ENCODE peak calls at places on chromosome 7, in nine cellular contexts. One of them, this sample, is unnamed. For H3K4me1 and H3K9me3, the result is how much of the 10 kb centered on the place peaks cover.

GRCh38 chr7:28106316-28106957 is 74.2 kb downstream of the JAZF1 start:
- DNase-seq in lung: no peak
- DNase-seq in CD8-positive, alpha-beta T cell: no peak
- DNase-seq in testis: no peak
- DNase-seq in right cardiac atrium: no peak
- DNase-seq in iPS DF 6.9: no peak
- DNase-seq in PC-9: no peak
- DNase-seq in aorta: no peak
- DNase-seq in ovary: no peak
- DNase-seq in this sample: peak

GRCh38 chr7:28406192-28406591 is 6.1 kb upstream of the CREB5 start:
- DNase-seq in lung: no peak
- DNase-seq in CD8-positive, alpha-beta T cell: no peak
- DNase-seq in testis: peak
- DNase-seq in right cardiac atrium: no peak
- DNase-seq in iPS DF 6.9: no peak
- DNase-seq in PC-9: no peak
- DNase-seq in aorta: peak
- DNase-seq in ovary: no peak
- DNase-seq in this sample: no peak

GRCh38 chr7:78063758-78064157 is 265.2 kb downstream of the PHTF2 start:
- DNase-seq in lung: no peak
- DNase-seq in CD8-positive, alpha-beta T cell: no peak
- DNase-seq in testis: no peak
- DNase-seq in right cardiac atrium: no peak
- DNase-seq in iPS DF 6.9: no peak
- DNase-seq in PC-9: no peak
- DNase-seq in aorta: no peak
- DNase-seq in ovary: no peak
- DNase-seq in this sample: no peak

GRCh38 chr7:4257390-4258111 is 424.5 kb upstream of the FOXK1 start:
- DNase-seq in lung: no peak
- DNase-seq in CD8-positive, alpha-beta T cell: no peak
- DNase-seq in testis: no peak
- DNase-seq in right cardiac atrium: no peak
- DNase-seq in iPS DF 6.9: no peak
- DNase-seq in PC-9: no peak
- DNase-seq in aorta: no peak
- DNase-seq in ovary: no peak
- DNase-seq in this sample: no peak

GRCh38 chr7:105429746-105430612 is 41.3 kb upstream of the SRPK2 start:
- DNase-seq in lung: peak
- DNase-seq in CD8-positive, alpha-beta T cell: peak
- DNase-seq in testis: peak
- DNase-seq in right cardiac atrium: no peak
- DNase-seq in iPS DF 6.9: no peak
- DNase-seq in PC-9: peak
- DNase-seq in aorta: no peak
- DNase-seq in ovary: no peak
- DNase-seq in this sample: no peak

GRCh38 chr7:78149787-78150186 is 351.2 kb downstream of the PHTF2 start:
- DNase-seq in lung: no peak
- DNase-seq in CD8-positive, alpha-beta T cell: no peak
- DNase-seq in testis: no peak
- DNase-seq in right cardiac atrium: no peak
- DNase-seq in iPS DF 6.9: no peak
- DNase-seq in PC-9: no peak
- DNase-seq in aorta: no peak
- DNase-seq in ovary: no peak
- DNase-seq in this sample: no peak

GRCh38 chr7:34928052-34928451 is 109.2 kb downstream of the DPY19L1 start:
- DNase-seq in lung: no peak
- DNase-seq in CD8-positive, alpha-beta T cell: peak
- DNase-seq in testis: peak
- DNase-seq in right cardiac atrium: peak
- DNase-seq in iPS DF 6.9: peak
- DNase-seq in PC-9: no peak
- DNase-seq in aorta: no peak
- DNase-seq in ovary: no peak
- DNase-seq in this sample: peak

GRCh38 chr7:140571537-140572122 is 69.0 kb downstream of the DENND2A start:
- DNase-seq in lung: no peak
- DNase-seq in CD8-positive, alpha-beta T cell: no peak
- DNase-seq in testis: no peak
- DNase-seq in right cardiac atrium: no peak
- DNase-seq in iPS DF 6.9: no peak
- DNase-seq in PC-9: peak
- DNase-seq in aorta: no peak
- DNase-seq in ovary: no peak
- DNase-seq in this sample: no peak

GRCh38 chr7:51593638-51594037 is 277.0 kb upstream of the COBL start:
- DNase-seq in lung: no peak
- DNase-seq in CD8-positive, alpha-beta T cell: no peak
- DNase-seq in testis: no peak
- DNase-seq in right cardiac atrium: no peak
- DNase-seq in iPS DF 6.9: no peak
- DNase-seq in PC-9: peak
- DNase-seq in aorta: no peak
- DNase-seq in ovary: no peak
- DNase-seq in this sample: no peak

GRCh38 chr7:37782166-37782565 is 66.2 kb upstream of the NME8 start:
- DNase-seq in lung: no peak
- DNase-seq in CD8-positive, alpha-beta T cell: no peak
- DNase-seq in testis: no peak
- DNase-seq in right cardiac atrium: no peak
- DNase-seq in iPS DF 6.9: no peak
- DNase-seq in PC-9: no peak
- DNase-seq in aorta: no peak
- DNase-seq in ovary: no peak
- DNase-seq in this sample: no peak

GRCh38 chr7:5390918-5391317 is 32.7 kb downstream of the TNRC18 start:
- DNase-seq in lung: no peak
- DNase-seq in CD8-positive, alpha-beta T cell: no peak
- DNase-seq in testis: no peak
- DNase-seq in right cardiac atrium: no peak
- DNase-seq in iPS DF 6.9: no peak
- DNase-seq in PC-9: no peak
- DNase-seq in aorta: no peak
- DNase-seq in ovary: no peak
- DNase-seq in this sample: no peak

GRCh38 chr7:34039033-34039432 is 133.7 kb downstream of the BMPER start:
- DNase-seq in lung: no peak
- DNase-seq in CD8-positive, alpha-beta T cell: no peak
- DNase-seq in testis: no peak
- DNase-seq in right cardiac atrium: no peak
- DNase-seq in iPS DF 6.9: no peak
- DNase-seq in PC-9: no peak
- DNase-seq in aorta: no peak
- DNase-seq in ovary: no peak
- DNase-seq in this sample: peak

GRCh38 chr7:145339319-145339718 is 503.5 kb upstream of the TPK1 start:
- DNase-seq in lung: no peak
- DNase-seq in CD8-positive, alpha-beta T cell: no peak
- DNase-seq in testis: no peak
- DNase-seq in right cardiac atrium: no peak
- DNase-seq in iPS DF 6.9: no peak
- DNase-seq in PC-9: no peak
- DNase-seq in aorta: no peak
- DNase-seq in ovary: no peak
- DNase-seq in this sample: no peak

GRCh38 chr7:127901895-127902703 is 129.1 kb downstream of the LRRC4 start:
- DNase-seq in lung: no peak
- DNase-seq in CD8-positive, alpha-beta T cell: no peak
- DNase-seq in testis: no peak
- DNase-seq in right cardiac atrium: no peak
- DNase-seq in iPS DF 6.9: no peak
- DNase-seq in PC-9: no peak
- DNase-seq in aorta: no peak
- DNase-seq in ovary: no peak
- DNase-seq in this sample: no peak

GRCh38 chr7:124031919-124032318 is 948 bp downstream of the TMEM229A start:
- DNase-seq in lung: no peak
- DNase-seq in CD8-positive, alpha-beta T cell: no peak
- DNase-seq in testis: peak
- DNase-seq in right cardiac atrium: no peak
- DNase-seq in iPS DF 6.9: no peak
- DNase-seq in PC-9: no peak
- DNase-seq in aorta: no peak
- DNase-seq in ovary: no peak
- DNase-seq in this sample: no peak

GRCh38 chr7:22709857-22710256 is 17.1 kb upstream of the IL6 start:
- DNase-seq in lung: no peak
- DNase-seq in CD8-positive, alpha-beta T cell: no peak
- DNase-seq in testis: no peak
- DNase-seq in right cardiac atrium: no peak
- DNase-seq in iPS DF 6.9: no peak
- DNase-seq in PC-9: peak
- DNase-seq in aorta: no peak
- DNase-seq in ovary: no peak
- DNase-seq in this sample: no peak

GRCh38 chr7:94939393-94939792 is 32.0 kb downstream of the PPP1R9A start:
- DNase-seq in lung: no peak
- DNase-seq in CD8-positive, alpha-beta T cell: no peak
- DNase-seq in testis: no peak
- DNase-seq in right cardiac atrium: no peak
- DNase-seq in iPS DF 6.9: no peak
- DNase-seq in PC-9: no peak
- DNase-seq in aorta: no peak
- DNase-seq in ovary: no peak
- DNase-seq in this sample: no peak

GRCh38 chr7:92608380-92609322 is 18.5 kb upstream of the FAM133B start:
- DNase-seq in lung: peak
- DNase-seq in CD8-positive, alpha-beta T cell: no peak
- DNase-seq in testis: peak
- DNase-seq in right cardiac atrium: no peak
- DNase-seq in iPS DF 6.9: no peak
- DNase-seq in PC-9: no peak
- DNase-seq in aorta: no peak
- DNase-seq in ovary: peak
- DNase-seq in this sample: no peak

DNA sequence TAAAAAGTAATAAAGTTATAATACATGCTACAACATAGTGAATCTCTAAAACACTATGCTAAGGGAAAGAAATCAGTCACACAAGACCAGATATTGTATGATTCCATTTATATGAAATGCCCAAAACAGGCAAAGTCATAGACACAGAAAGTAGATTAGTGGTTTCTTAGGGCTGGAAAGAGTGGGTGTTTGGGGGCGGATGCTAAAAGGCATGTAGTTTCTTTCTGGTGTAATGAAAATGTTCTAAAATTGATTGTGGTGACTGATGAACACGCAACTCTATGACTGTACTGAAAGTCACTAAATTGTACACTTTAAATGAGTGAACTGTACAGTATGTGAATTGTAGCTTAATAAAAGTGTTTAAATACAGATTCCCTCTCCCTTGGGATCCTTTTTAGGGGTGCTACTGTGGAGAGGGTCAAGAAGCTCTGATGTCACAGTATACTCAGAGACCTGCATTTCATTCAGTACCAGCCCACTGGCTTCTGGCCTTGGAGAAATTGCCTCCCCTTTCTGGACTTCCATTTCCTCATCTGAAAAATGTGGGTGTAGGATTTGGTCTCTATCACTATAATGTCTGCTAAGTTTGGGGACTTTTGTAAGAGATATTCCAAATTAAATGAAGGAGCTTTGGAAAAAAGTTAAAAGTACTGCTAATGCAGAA is 46.4 kb downstream of the AOAH start:
- DNase-seq in lung: no peak
- DNase-seq in CD8-positive, alpha-beta T cell: no peak
- DNase-seq in testis: no peak
- DNase-seq in right cardiac atrium: no peak
- DNase-seq in iPS DF 6.9: no peak
- DNase-seq in PC-9: no peak
- DNase-seq in aorta: no peak
- DNase-seq in ovary: no peak
- DNase-seq in this sample: no peak
- H3K27ac ChIP-seq in lung: no peak
- H3K27ac ChIP-seq in CD8-positive, alpha-beta T cell: peak
- H3K27ac ChIP-seq in testis: no peak
- H3K27ac ChIP-seq in right cardiac atrium: no peak
- H3K27ac ChIP-seq in iPS DF 6.9: no peak
- H3K27ac ChIP-seq in PC-9: no peak
- H3K27ac ChIP-seq in aorta: no peak
- H3K27ac ChIP-seq in ovary: no peak
- H3K27ac ChIP-seq in this sample: no peak

DNA sequence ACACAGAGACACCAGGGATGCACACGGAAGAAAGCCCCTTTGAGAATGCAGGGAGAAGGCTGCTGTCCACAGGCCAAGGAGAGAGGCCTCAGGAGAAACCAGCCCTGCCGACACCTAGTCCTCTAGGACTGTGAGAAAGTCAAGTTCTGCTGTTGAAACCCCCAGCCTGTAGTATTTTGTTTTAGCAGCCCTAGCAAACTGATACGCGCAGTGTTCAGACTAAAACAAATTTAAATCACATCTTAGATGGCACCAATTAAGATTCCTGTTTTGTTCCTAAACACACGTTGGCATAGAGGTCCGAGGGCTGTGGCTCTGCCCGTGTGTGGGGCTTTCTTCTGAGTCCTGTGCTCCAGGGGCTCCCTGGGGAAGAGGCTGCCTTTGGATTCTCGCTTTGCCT is 21.7 kb downstream of the LMTK2 start:
- DNase-seq in lung: no peak
- DNase-seq in CD8-positive, alpha-beta T cell: no peak
- DNase-seq in testis: no peak
- DNase-seq in right cardiac atrium: no peak
- DNase-seq in iPS DF 6.9: no peak
- DNase-seq in PC-9: no peak
- DNase-seq in aorta: no peak
- DNase-seq in ovary: no peak
- DNase-seq in this sample: no peak
- H3K4me1 ChIP-seq in lung: under half
- H3K4me1 ChIP-seq in CD8-positive, alpha-beta T cell: under half
- H3K4me1 ChIP-seq in testis: under half
- H3K4me1 ChIP-seq in right cardiac atrium: under half
- H3K4me1 ChIP-seq in iPS DF 6.9: under half
- H3K4me1 ChIP-seq in PC-9: under half
- H3K4me1 ChIP-seq in aorta: under half
- H3K4me1 ChIP-seq in ovary: under half
- H3K4me1 ChIP-seq in this sample: under half

GRCh38 chr7:64614812-64615211 is 51.1 kb upstream of the ZNF107 start:
- DNase-seq in lung: no peak
- DNase-seq in CD8-positive, alpha-beta T cell: no peak
- DNase-seq in testis: no peak
- DNase-seq in right cardiac atrium: no peak
- DNase-seq in iPS DF 6.9: no peak
- DNase-seq in PC-9: no peak
- DNase-seq in aorta: no peak
- DNase-seq in ovary: no peak
- DNase-seq in this sample: no peak
- H3K9me3 ChIP-seq in lung: under half
- H3K9me3 ChIP-seq in CD8-positive, alpha-beta T cell: under half
- H3K9me3 ChIP-seq in testis: under half
- H3K9me3 ChIP-seq in right cardiac atrium: under half
- H3K9me3 ChIP-seq in iPS DF 6.9: under half
- H3K9me3 ChIP-seq in PC-9: under half
- H3K9me3 ChIP-seq in aorta: under half
- H3K9me3 ChIP-seq in ovary: under half
- H3K9me3 ChIP-seq in this sample: under half

DNA sequence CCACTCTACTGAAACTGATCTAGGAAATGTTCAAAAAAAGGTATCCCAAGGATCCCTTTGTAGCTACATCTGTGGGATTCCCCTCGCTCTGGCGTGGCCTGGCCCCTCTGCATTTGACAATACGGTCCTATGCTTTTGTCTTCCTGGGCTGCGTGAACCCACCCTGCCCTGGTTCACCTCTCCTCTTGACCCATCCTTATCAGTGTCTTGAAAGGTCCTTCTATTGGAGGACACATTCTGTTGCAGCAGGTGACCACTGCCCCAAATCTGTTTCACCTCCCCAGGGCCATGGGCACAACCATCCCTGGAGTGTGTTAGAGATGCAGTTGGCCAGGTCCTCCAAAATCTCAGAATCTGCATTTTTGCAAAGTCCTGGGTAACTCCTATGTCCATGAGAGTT is 100.8 kb downstream of the EGFR start:
- DNase-seq in lung: no peak
- DNase-seq in CD8-positive, alpha-beta T cell: no peak
- DNase-seq in testis: no peak
- DNase-seq in right cardiac atrium: no peak
- DNase-seq in iPS DF 6.9: no peak
- DNase-seq in PC-9: no peak
- DNase-seq in aorta: no peak
- DNase-seq in ovary: no peak
- DNase-seq in this sample: no peak
- H3K27ac ChIP-seq in lung: peak
- H3K27ac ChIP-seq in CD8-positive, alpha-beta T cell: no peak
- H3K27ac ChIP-seq in testis: peak
- H3K27ac ChIP-seq in right cardiac atrium: no peak
- H3K27ac ChIP-seq in iPS DF 6.9: no peak
- H3K27ac ChIP-seq in PC-9: peak
- H3K27ac ChIP-seq in aorta: no peak
- H3K27ac ChIP-seq in ovary: no peak
- H3K27ac ChIP-seq in this sample: no peak

This sample was measured in SJSA1.